ENCODE peak calls at places on chromosomes 12 and 14, in five cellular contexts. Z is breast epithelium, Q is endothelial cell of umbilical vein, D is PC-3, B is body of pancreas. M is an unnamed sample. For H3K4me1, the result is how much of the 10 kb centered on the place peaks cover.

GRCh38 chr14:68682166-68683103 is 110.4 kb downstream of the ZFP36L1 start:
- DNase-seq in Z (no peak), D (peak), Q (peak), B (no peak), M (peak)

GRCh38 chr14:36942522-36943245 is 229.7 kb downstream of the SLC25A21 start:
- DNase-seq in Z (no peak), Q (no peak), B (no peak), D (peak), M (no peak)

GRCh38 chr14:99725774-99726537 is 41.9 kb downstream of the CYP46A1 start:
- DNase-seq in Q (no peak), Z (peak), B (peak), D (no peak), M (no peak)

GRCh38 chr12:22670762-22671161 is 45.8 kb downstream of the ETNK1 start:
- DNase-seq in B (no peak), Z (no peak), D (no peak), Q (peak), M (no peak)

GRCh38 chr12:99195474-99195873 is 452.1 kb upstream of the GARIN6 start:
- DNase-seq in B (no peak), Z (no peak), D (no peak), Q (no peak), M (no peak)

GRCh38 chr14:20848955-20849570 is 42.1 kb upstream of the RNASE3 start:
- DNase-seq in B (peak), Z (no peak), Q (no peak), D (peak), M (no peak)

GRCh38 chr12:21371050-21371449 is 1.7 kb upstream of the IAPP start:
- DNase-seq in B (no peak), D (no peak), Z (no peak), Q (no peak), M (no peak)

GRCh38 chr14:42222924-42223471 is 616.3 kb downstream of the LRFN5 start:
- DNase-seq in Z (no peak), D (peak), Q (no peak), B (no peak), M (peak)

GRCh38 chr14:104436047-104436531 is 143.5 kb upstream of the C14orf180 start:
- DNase-seq in D (no peak), B (peak), Z (peak), Q (peak), M (no peak)

GRCh38 chr14:69285661-69286255 is 25.8 kb downstream of the GALNT16 start:
- DNase-seq in B (no peak), D (no peak), Z (no peak), Q (no peak), M (no peak)

GRCh38 chr12:103957865-103958388 is 7.7 kb upstream of the TDG start:
- DNase-seq in D (no peak), B (no peak), Q (no peak), Z (no peak), M (no peak)

GRCh38 chr12:34166427-34167060 is 144.2 kb downstream of the ALG10 start:
- DNase-seq in Z (no peak), B (no peak), Q (no peak), D (no peak), M (no peak)

GRCh38 chr14:83556065-83556464 is 1973.9 kb upstream of the FLRT2 start:
- DNase-seq in D (no peak), Q (no peak), Z (no peak), B (no peak), M (peak)

GRCh38 chr12:81257952-81258551 is 180.2 kb downstream of the ACSS3 start:
- DNase-seq in B (no peak), D (peak), Q (peak), Z (no peak), M (peak)

GRCh38 chr12:105084251-105085250 is at the start of gene ALDH1L2:
- DNase-seq in B (peak), D (peak), Q (peak), Z (peak), M (peak)

GRCh38 chr12:113879658-113880057 is 86.5 kb downstream of the RBM19 start:
- DNase-seq in D (no peak), Q (no peak), Z (no peak), B (no peak), M (no peak)

GRCh38 chr12:112824701-112825100 is 33.2 kb downstream of the RPH3A start:
- DNase-seq in B (no peak), Q (no peak), Z (no peak), D (no peak), M (no peak)

GRCh38 chr14:104600141-104600643 is 4.4 kb downstream of the TMEM179 start:
- DNase-seq in B (peak), Z (no peak), Q (no peak), D (no peak), M (no peak)

GRCh38 chr12:131947482-131948027 is 2.2 kb upstream of the EP400 start:
- DNase-seq in B (peak), Q (no peak), Z (no peak), D (no peak), M (no peak)

GRCh38 chr12:19643635-19644034 is 204.3 kb downstream of the AEBP2 start:
- DNase-seq in B (no peak), Q (peak), Z (no peak), D (peak), M (peak)

GRCh38 chr14:79028281-79028680 is 858.1 kb downstream of the NRXN3 start:
- DNase-seq in B (no peak), D (peak), Z (no peak), Q (no peak), M (no peak)

GRCh38 chr12:2306686-2307249 is 254.0 kb downstream of the CACNA1C start:
- DNase-seq in Q (no peak), B (no peak), Z (no peak), D (no peak), M (no peak)

GRCh38 chr14:81352413-81352812 is 47.7 kb downstream of the STON2 start:
- DNase-seq in D (no peak), Z (no peak), Q (no peak), B (no peak), M (no peak)

GRCh38 chr14:104638927-104639450 is 34.4 kb upstream of the TMEM179 start:
- DNase-seq in Q (no peak), B (no peak), Z (no peak), D (no peak), M (no peak)

GRCh38 chr12:101570022-101570421 is 24.7 kb upstream of the MYBPC1 start:
- DNase-seq in Q (peak), Z (no peak), B (peak), D (peak), M (peak)

GRCh38 chr12:104790296-104791125 is 167.6 kb downstream of the SLC41A2 start:
- DNase-seq in Z (no peak), Q (peak), D (peak), B (peak), M (no peak)

GRCh38 chr12:18782827-18783226 is 44.9 kb downstream of the CAPZA3 start:
- DNase-seq in Q (no peak), Z (no peak), B (no peak), D (no peak), M (peak)

GRCh38 chr14:78403278-78403815 is 233.2 kb downstream of the NRXN3 start:
- DNase-seq in D (no peak), Z (no peak), B (no peak), Q (no peak), M (peak)

GRCh38 chr12:58787021-58787760 is 133.1 kb downstream of the LRIG3 start:
- DNase-seq in D (no peak), Z (no peak), Q (no peak), B (no peak), M (no peak)

GRCh38 chr14:105999361-106000028 is 473.1 kb downstream of the TMEM121 start:
- DNase-seq in B (peak), Z (no peak), Q (no peak), D (no peak), M (no peak)

GRCh38 chr14:103129301-103130016 is 6.2 kb downstream of the TNFAIP2 start:
- DNase-seq in Z (no peak), D (peak), B (peak), Q (no peak), M (peak)

GRCh38 chr12:103639983-103640382 is 52.9 kb downstream of the STAB2 start:
- DNase-seq in D (no peak), Q (no peak), B (no peak), Z (no peak), M (no peak)

GRCh38 chr12:95548056-95548538 is 3.2 kb downstream of the USP44 start:
- DNase-seq in D (no peak), B (peak), Z (no peak), Q (peak), M (no peak)

GRCh38 chr14:32564591-32564990 is 235.5 kb downstream of the AKAP6 start:
- DNase-seq in D (no peak), Q (peak), Z (no peak), B (no peak), M (no peak)

GRCh38 chr14:49972840-49973239 is 80.0 kb downstream of the ARF6 start:
- DNase-seq in Z (no peak), Q (peak), D (peak), B (peak), M (peak)
- H3K4me1 ChIP-seq in Z (under half), Q (half or more), D (half or more), B (under half), M (under half)

DNA sequence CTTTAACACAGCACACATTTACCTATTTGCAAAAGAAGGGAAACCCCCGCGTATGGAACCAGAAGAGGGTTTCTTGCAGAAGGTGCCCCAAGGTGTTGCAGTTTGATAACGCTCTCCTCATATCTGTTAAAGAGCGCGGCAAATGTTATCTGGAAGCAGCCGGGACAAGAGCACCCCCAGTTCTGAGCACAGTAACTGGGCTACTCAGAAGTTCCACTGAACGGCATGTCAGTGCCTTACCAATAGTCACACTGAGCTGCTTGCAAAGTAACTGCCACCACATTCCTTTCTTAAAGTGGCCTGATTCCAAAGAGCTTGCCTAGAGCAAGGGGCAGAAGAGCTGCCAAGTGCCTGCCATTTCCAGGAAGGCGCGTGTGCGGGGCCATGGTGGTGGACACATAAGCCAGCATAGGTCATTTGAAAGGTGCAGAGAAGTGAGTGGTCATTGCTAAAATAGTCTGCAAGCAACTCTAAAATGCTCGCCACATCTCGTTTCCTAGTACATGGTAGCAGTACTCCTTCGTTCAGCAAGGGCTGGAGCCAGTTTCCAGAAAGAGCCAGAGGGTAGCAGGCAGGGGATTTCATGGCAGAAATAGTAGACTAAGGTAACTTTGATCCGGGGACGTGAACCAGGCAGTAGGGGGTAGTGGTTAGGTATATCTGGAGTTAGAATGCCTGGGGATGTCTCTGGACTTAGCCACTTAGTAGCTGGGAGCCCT is 37.8 kb downstream of the SPTB start:
- DNase-seq in Z (no peak), B (no peak), D (no peak), Q (no peak), M (no peak)
- TF ChIP-seq CTCF in Z (no peak), B (no peak), D (no peak), Q (no peak), M (no peak)

DNA sequence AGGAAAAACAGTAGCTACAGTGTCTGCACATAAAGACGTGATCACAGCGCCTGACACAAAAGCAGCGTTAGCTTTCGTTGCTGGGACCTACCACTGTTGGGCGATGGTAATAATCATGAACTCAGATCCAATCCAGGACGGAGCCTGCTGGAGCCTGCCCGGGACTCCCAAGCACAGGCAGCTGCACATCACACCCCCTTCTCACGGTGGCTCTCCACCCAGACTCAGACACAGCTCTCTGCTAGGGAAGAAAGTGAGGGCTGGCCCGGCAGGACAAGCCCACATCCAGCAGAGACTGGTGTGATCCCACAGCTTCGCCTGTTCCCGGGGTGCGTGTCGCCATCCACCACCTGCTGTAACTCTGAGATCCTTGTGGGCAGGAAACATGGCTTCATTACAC is 49.9 kb upstream of the FOXN3 start:
- DNase-seq in Q (no peak), Z (no peak), B (no peak), D (no peak), M (peak)
- H3K27ac ChIP-seq in Q (no peak), Z (no peak), B (no peak), D (no peak), M (no peak)

GRCh38 chr14:54864526-54864925 is 38.1 kb downstream of the GCH1 start:
- DNase-seq in Z (no peak), Q (peak), D (no peak), B (no peak), M (no peak)
- H3K4me1 ChIP-seq in Z (under half), Q (under half), D (under half), B (under half), M (under half)

GRCh38 chr14:64992328-64992885 is 5.7 kb downstream of the FNTB start:
- DNase-seq in Z (no peak), D (no peak), B (no peak), Q (no peak), M (no peak)

GRCh38 chr14:64990291-64990690 is 3.6 kb downstream of the FNTB start:
- DNase-seq in B (no peak), D (no peak), Z (no peak), Q (no peak), M (no peak)

GRCh38 chr14:64994540-64994939 is 7.8 kb downstream of the FNTB start:
- DNase-seq in B (no peak), Q (no peak), D (no peak), Z (no peak), M (no peak)

GRCh38 chr14:64993263-64993662 is 6.6 kb downstream of the FNTB start:
- DNase-seq in Z (no peak), D (no peak), B (no peak), Q (peak), M (no peak)

GRCh38 chr14:64990939-64991338 is 4.2 kb downstream of the FNTB start:
- DNase-seq in D (no peak), B (no peak), Z (no peak), Q (no peak), M (no peak)
- TF ChIP-seq CTCF in D (no peak), B (no peak), Z (no peak), Q (no peak), M (no peak)

DNA sequence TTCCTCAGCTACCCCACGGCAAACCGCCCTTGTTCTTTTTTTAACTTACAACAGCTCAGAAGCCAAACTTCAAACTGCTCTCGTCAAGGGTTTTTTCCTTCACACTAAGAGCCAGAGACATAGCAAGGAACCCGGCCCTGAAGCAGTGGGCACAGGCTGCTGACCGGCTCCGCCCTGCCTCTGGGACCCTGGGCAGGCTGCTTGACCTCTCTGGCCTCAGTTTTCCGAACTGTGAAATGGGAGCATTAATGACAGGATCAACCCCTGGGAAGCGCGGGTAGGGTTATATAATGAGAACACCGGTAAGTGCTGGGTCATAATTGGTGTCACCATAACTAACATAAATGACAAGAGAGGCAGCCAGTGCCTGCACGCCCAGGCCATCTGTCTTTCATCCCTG is 21.2 kb upstream of the FZD10 start:
- DNase-seq in B (no peak), Z (no peak), Q (no peak), D (no peak), M (no peak)
- H3K27ac ChIP-seq in B (no peak), Z (no peak), Q (no peak), D (no peak), M (no peak)

GRCh38 chr14:59199614-59200013 is 11.1 kb downstream of the DAAM1 start:
- DNase-seq in Z (no peak), B (no peak), D (no peak), Q (no peak), M (no peak)
- H3K4me1 ChIP-seq in Z (under half), B (under half), D (under half), Q (under half), M (under half)

GRCh38 chr12:49730568-49731101 is 10.7 kb upstream of the TMBIM6 start:
- DNase-seq in Q (no peak), D (peak), B (no peak), Z (no peak), M (no peak)

GRCh38 chr12:49728446-49728845 is 12.9 kb upstream of the TMBIM6 start:
- DNase-seq in Q (no peak), Z (no peak), D (no peak), B (no peak), M (no peak)

GRCh38 chr12:49730050-49730449 is 11.3 kb upstream of the TMBIM6 start:
- DNase-seq in B (no peak), Z (no peak), D (no peak), Q (no peak), M (no peak)

GRCh38 chr12:49733219-49734017 is 7.9 kb upstream of the TMBIM6 start:
- DNase-seq in Z (no peak), D (no peak), Q (no peak), B (no peak), M (no peak)
- TF ChIP-seq CTCF in Z (no peak), D (peak), Q (no peak), B (no peak), M (no peak)